ENCODE peak calls at places on chromosomes 7 and 10, in seven cellular contexts. One of them, this sample, is unnamed.

GRCh38 chr7:22013711-22014110 is 68.0 kb upstream of the CDCA7L start:
- DNase-seq in right atrium auricular region: no peak
- DNase-seq in PC-9: no peak
- DNase-seq in K562: no peak
- DNase-seq in cardiac muscle cell: no peak
- DNase-seq in heart left ventricle: no peak
- DNase-seq in ascending aorta: no peak
- DNase-seq in this sample: no peak

GRCh38 chr10:30392564-30392990 is 41.4 kb upstream of the MAP3K8 start:
- DNase-seq in right atrium auricular region: no peak
- DNase-seq in PC-9: no peak
- DNase-seq in K562: peak; percentile 87
- DNase-seq in cardiac muscle cell: peak; percentile 77
- DNase-seq in heart left ventricle: peak; percentile 73
- DNase-seq in ascending aorta: peak; percentile 80
- DNase-seq in this sample: peak; percentile 57

GRCh38 chr10:101007915-101008822 is 8.6 kb downstream of the LZTS2 start:
- DNase-seq in right atrium auricular region: no peak
- DNase-seq in PC-9: no peak
- DNase-seq in K562: no peak
- DNase-seq in cardiac muscle cell: no peak
- DNase-seq in heart left ventricle: no peak
- DNase-seq in ascending aorta: peak; percentile 61
- DNase-seq in this sample: no peak

GRCh38 chr7:124072603-124073324 is 39.9 kb upstream of the TMEM229A start:
- DNase-seq in right atrium auricular region: no peak
- DNase-seq in PC-9: peak; percentile 52
- DNase-seq in K562: no peak
- DNase-seq in cardiac muscle cell: no peak
- DNase-seq in heart left ventricle: no peak
- DNase-seq in ascending aorta: no peak
- DNase-seq in this sample: no peak

GRCh38 chr10:76961841-76962240 is 675.8 kb downstream of the KCNMA1 start:
- DNase-seq in right atrium auricular region: no peak
- DNase-seq in PC-9: no peak
- DNase-seq in K562: no peak
- DNase-seq in cardiac muscle cell: no peak
- DNase-seq in heart left ventricle: no peak
- DNase-seq in ascending aorta: no peak
- DNase-seq in this sample: no peak

GRCh38 chr10:48364659-48365405 is 58.4 kb downstream of the MAPK8 start:
- DNase-seq in right atrium auricular region: no peak
- DNase-seq in PC-9: no peak
- DNase-seq in K562: no peak
- DNase-seq in cardiac muscle cell: no peak
- DNase-seq in heart left ventricle: no peak
- DNase-seq in ascending aorta: no peak
- DNase-seq in this sample: no peak

GRCh38 chr7:20700491-20701231 is 85.2 kb downstream of the ABCB5 start:
- DNase-seq in right atrium auricular region: no peak
- DNase-seq in PC-9: no peak
- DNase-seq in K562: no peak
- DNase-seq in cardiac muscle cell: peak; percentile 22
- DNase-seq in heart left ventricle: no peak
- DNase-seq in ascending aorta: no peak
- DNase-seq in this sample: no peak

GRCh38 chr7:97499204-97499603 is 232.7 kb upstream of the TAC1 start:
- DNase-seq in right atrium auricular region: no peak
- DNase-seq in PC-9: no peak
- DNase-seq in K562: peak; percentile 53
- DNase-seq in cardiac muscle cell: peak; percentile 49
- DNase-seq in heart left ventricle: no peak
- DNase-seq in ascending aorta: no peak
- DNase-seq in this sample: peak; percentile 5

GRCh38 chr7:99504281-99504602 is 220 bp upstream of the ZKSCAN5 start:
- DNase-seq in right atrium auricular region: no peak
- DNase-seq in PC-9: peak; percentile 90
- DNase-seq in K562: no peak
- DNase-seq in cardiac muscle cell: peak; percentile 99
- DNase-seq in heart left ventricle: no peak
- DNase-seq in ascending aorta: no peak
- DNase-seq in this sample: peak; percentile 94

GRCh38 chr7:27095050-27095896 is 527 bp downstream of the HOXA1 start:
- DNase-seq in right atrium auricular region: no peak
- DNase-seq in PC-9: no peak
- DNase-seq in K562: no peak
- DNase-seq in cardiac muscle cell: no peak
- DNase-seq in heart left ventricle: no peak
- DNase-seq in ascending aorta: no peak
- DNase-seq in this sample: no peak

GRCh38 chr10:110008518-110009339 is 945 bp downstream of the ADD3 start:
- DNase-seq in right atrium auricular region: no peak
- DNase-seq in PC-9: peak; percentile 46
- DNase-seq in K562: peak; percentile 49
- DNase-seq in cardiac muscle cell: peak; percentile 42
- DNase-seq in heart left ventricle: peak; percentile 69
- DNase-seq in ascending aorta: peak; percentile 69
- DNase-seq in this sample: no peak

GRCh38 chr7:92843034-92843760 is 6.8 kb upstream of the CDK6 start:
- DNase-seq in right atrium auricular region: no peak
- DNase-seq in PC-9: no peak
- DNase-seq in K562: peak; percentile 21
- DNase-seq in cardiac muscle cell: no peak
- DNase-seq in heart left ventricle: no peak
- DNase-seq in ascending aorta: no peak
- DNase-seq in this sample: no peak

GRCh38 chr7:78279035-78279434 is 480.5 kb downstream of the PHTF2 start:
- DNase-seq in right atrium auricular region: no peak
- DNase-seq in PC-9: no peak
- DNase-seq in K562: no peak
- DNase-seq in cardiac muscle cell: no peak
- DNase-seq in heart left ventricle: no peak
- DNase-seq in ascending aorta: no peak
- DNase-seq in this sample: no peak

GRCh38 chr10:97584060-97584797 is at the start of gene HOGA1:
- DNase-seq in right atrium auricular region: peak; percentile 90
- DNase-seq in PC-9: no peak
- DNase-seq in K562: no peak
- DNase-seq in cardiac muscle cell: peak; percentile 61
- DNase-seq in heart left ventricle: peak; percentile 95
- DNase-seq in ascending aorta: peak; percentile 91
- DNase-seq in this sample: peak; percentile 37

GRCh38 chr10:120634629-120635028 is 177.6 kb downstream of the PLPP4 start:
- DNase-seq in right atrium auricular region: no peak
- DNase-seq in PC-9: no peak
- DNase-seq in K562: peak; percentile 13
- DNase-seq in cardiac muscle cell: peak; percentile 2
- DNase-seq in heart left ventricle: no peak
- DNase-seq in ascending aorta: no peak
- DNase-seq in this sample: peak; percentile 67

GRCh38 chr7:127865466-127865865 is 165.8 kb downstream of the LRRC4 start:
- DNase-seq in right atrium auricular region: no peak
- DNase-seq in PC-9: peak; percentile 50
- DNase-seq in K562: no peak
- DNase-seq in cardiac muscle cell: no peak
- DNase-seq in heart left ventricle: no peak
- DNase-seq in ascending aorta: no peak
- DNase-seq in this sample: no peak

GRCh38 chr7:46559194-46559576 is 638.1 kb upstream of the IGFBP3 start:
- DNase-seq in right atrium auricular region: no peak
- DNase-seq in PC-9: peak; percentile 82
- DNase-seq in K562: no peak
- DNase-seq in cardiac muscle cell: no peak
- DNase-seq in heart left ventricle: no peak
- DNase-seq in ascending aorta: no peak
- DNase-seq in this sample: no peak

GRCh38 chr7:116630932-116631449 is 41.0 kb upstream of the MET start:
- DNase-seq in right atrium auricular region: peak; percentile 74
- DNase-seq in PC-9: no peak
- DNase-seq in K562: peak; percentile 26
- DNase-seq in cardiac muscle cell: no peak
- DNase-seq in heart left ventricle: peak; percentile 71
- DNase-seq in ascending aorta: peak; percentile 80
- DNase-seq in this sample: no peak

GRCh38 chr10:69213601-69214311 is 6.4 kb upstream of the HKDC1 start:
- DNase-seq in right atrium auricular region: no peak
- DNase-seq in PC-9: no peak
- DNase-seq in K562: no peak
- DNase-seq in cardiac muscle cell: no peak
- DNase-seq in heart left ventricle: no peak
- DNase-seq in ascending aorta: peak; percentile 8
- DNase-seq in this sample: no peak

GRCh38 chr7:6107924-6108323 is 76.7 kb downstream of the ANKRD61 start:
- DNase-seq in right atrium auricular region: no peak
- DNase-seq in PC-9: no peak
- DNase-seq in K562: no peak
- DNase-seq in cardiac muscle cell: no peak
- DNase-seq in heart left ventricle: no peak
- DNase-seq in ascending aorta: no peak
- DNase-seq in this sample: no peak

GRCh38 chr10:107025676-107026075 is 138.8 kb downstream of the SORCS1 start:
- DNase-seq in right atrium auricular region: no peak
- DNase-seq in PC-9: no peak
- DNase-seq in K562: peak; percentile 65
- DNase-seq in cardiac muscle cell: peak; percentile 91
- DNase-seq in heart left ventricle: no peak
- DNase-seq in ascending aorta: no peak
- DNase-seq in this sample: no peak

GRCh38 chr7:55569797-55570196 is 2.5 kb downstream of the VOPP1 start:
- DNase-seq in right atrium auricular region: no peak
- DNase-seq in PC-9: no peak
- DNase-seq in K562: no peak
- DNase-seq in cardiac muscle cell: no peak
- DNase-seq in heart left ventricle: no peak
- DNase-seq in ascending aorta: no peak
- DNase-seq in this sample: no peak

GRCh38 chr7:47809387-47809786 is 138.9 kb downstream of the PKD1L1 start:
- DNase-seq in right atrium auricular region: no peak
- DNase-seq in PC-9: no peak
- DNase-seq in K562: no peak
- DNase-seq in cardiac muscle cell: no peak
- DNase-seq in heart left ventricle: no peak
- DNase-seq in ascending aorta: no peak
- DNase-seq in this sample: no peak

DNA sequence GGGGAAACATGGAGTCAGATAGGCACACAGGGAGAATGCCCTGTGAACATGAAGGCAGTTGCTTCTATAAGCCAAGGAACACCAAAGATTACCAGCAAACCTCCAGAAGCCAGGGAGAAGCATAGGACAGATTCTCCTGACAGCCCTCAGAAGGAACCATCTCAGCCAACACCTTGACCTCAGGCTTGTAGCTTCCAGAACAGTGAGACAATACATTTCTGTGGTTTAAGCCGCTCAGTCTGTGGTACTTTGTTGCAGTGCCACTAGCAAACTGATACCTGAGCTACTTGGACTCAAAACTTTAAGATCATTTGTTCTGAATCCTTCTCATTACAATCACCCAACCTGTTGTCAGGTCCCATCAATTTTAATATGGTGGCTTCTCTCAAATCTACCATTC is 31.2 kb downstream of the ABLIM1 start:
- DNase-seq in right atrium auricular region: no peak
- DNase-seq in PC-9: peak; percentile 82
- DNase-seq in K562: no peak
- DNase-seq in cardiac muscle cell: no peak
- DNase-seq in heart left ventricle: no peak
- DNase-seq in ascending aorta: no peak
- DNase-seq in this sample: no peak
- H3K4me1 ChIP-seq in right atrium auricular region: peaks cover 96% of the 10 kb centered on the region
- H3K4me1 ChIP-seq in PC-9: peaks cover 85% of the 10 kb centered on the region
- H3K4me1 ChIP-seq in K562: no peaks in the 10 kb centered on the region
- H3K4me1 ChIP-seq in cardiac muscle cell: peaks cover 47% of the 10 kb centered on the region
- H3K4me1 ChIP-seq in heart left ventricle: peaks cover 25% of the 10 kb centered on the region
- H3K4me1 ChIP-seq in ascending aorta: no peaks in the 10 kb centered on the region
- H3K4me1 ChIP-seq in this sample: peaks cover 3% of the 10 kb centered on the region

GRCh38 chr7:122072924-122073599 is 71.0 kb downstream of the AASS start:
- DNase-seq in right atrium auricular region: no peak
- DNase-seq in PC-9: no peak
- DNase-seq in K562: no peak
- DNase-seq in cardiac muscle cell: no peak
- DNase-seq in heart left ventricle: no peak
- DNase-seq in ascending aorta: no peak
- DNase-seq in this sample: no peak
- H3K27ac ChIP-seq in right atrium auricular region: no peak overlapping the region
- H3K27ac ChIP-seq in PC-9: no peak overlapping the region
- H3K27ac ChIP-seq in K562: no peak overlapping the region
- H3K27ac ChIP-seq in cardiac muscle cell: no peak overlapping the region
- H3K27ac ChIP-seq in heart left ventricle: no peak overlapping the region
- H3K27ac ChIP-seq in ascending aorta: no peak overlapping the region
- H3K27ac ChIP-seq in this sample: no peak overlapping the region

GRCh38 chr10:94080108-94080507 is 86.4 kb downstream of the PLCE1 start:
- DNase-seq in right atrium auricular region: no peak
- DNase-seq in PC-9: no peak
- DNase-seq in K562: no peak
- DNase-seq in cardiac muscle cell: no peak
- DNase-seq in heart left ventricle: no peak
- DNase-seq in ascending aorta: no peak
- DNase-seq in this sample: no peak

GRCh38 chr10:94085766-94086437 is 92.2 kb downstream of the PLCE1 start:
- DNase-seq in right atrium auricular region: no peak
- DNase-seq in PC-9: no peak
- DNase-seq in K562: no peak
- DNase-seq in cardiac muscle cell: no peak
- DNase-seq in heart left ventricle: no peak
- DNase-seq in ascending aorta: no peak
- DNase-seq in this sample: no peak

GRCh38 chr10:94085288-94085687 is 91.6 kb downstream of the PLCE1 start:
- DNase-seq in right atrium auricular region: no peak
- DNase-seq in PC-9: no peak
- DNase-seq in K562: no peak
- DNase-seq in cardiac muscle cell: no peak
- DNase-seq in heart left ventricle: no peak
- DNase-seq in ascending aorta: no peak
- DNase-seq in this sample: no peak

GRCh38 chr10:94083662-94084323 is 90.1 kb downstream of the PLCE1 start:
- DNase-seq in right atrium auricular region: no peak
- DNase-seq in PC-9: no peak
- DNase-seq in K562: no peak
- DNase-seq in cardiac muscle cell: no peak
- DNase-seq in heart left ventricle: no peak
- DNase-seq in ascending aorta: no peak
- DNase-seq in this sample: no peak

GRCh38 chr10:94084344-94084743 is 90.6 kb downstream of the PLCE1 start:
- DNase-seq in right atrium auricular region: no peak
- DNase-seq in PC-9: no peak
- DNase-seq in K562: no peak
- DNase-seq in cardiac muscle cell: no peak
- DNase-seq in heart left ventricle: no peak
- DNase-seq in ascending aorta: no peak
- DNase-seq in this sample: no peak
- H3K4me3 ChIP-seq in right atrium auricular region: no peak overlapping the region
- H3K4me3 ChIP-seq in PC-9: no peak overlapping the region
- H3K4me3 ChIP-seq in K562: no peak overlapping the region
- H3K4me3 ChIP-seq in cardiac muscle cell: no peak overlapping the region
- H3K4me3 ChIP-seq in heart left ventricle: no peak overlapping the region
- H3K4me3 ChIP-seq in ascending aorta: no peak overlapping the region
- H3K4me3 ChIP-seq in this sample: no peak overlapping the region

DNA sequence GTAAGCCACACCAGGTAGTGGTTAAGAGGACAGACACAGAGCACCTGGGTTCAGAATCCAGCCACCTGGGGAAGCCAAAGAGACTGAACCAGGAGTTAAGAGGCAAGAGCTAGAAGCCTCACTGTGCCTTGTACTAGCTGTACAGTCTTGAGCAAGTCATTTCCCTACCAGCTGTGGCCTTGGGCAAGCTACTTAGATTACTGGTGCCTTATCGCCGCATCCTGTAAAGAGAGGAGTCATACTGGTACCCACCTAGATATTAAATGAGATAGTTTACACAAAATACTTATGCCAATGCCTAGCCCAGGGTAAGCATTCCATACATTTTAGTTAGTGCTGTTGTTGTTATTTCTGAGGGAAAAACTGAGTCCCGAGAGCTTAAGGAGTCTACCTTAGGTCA is 47.7 kb downstream of the HABP2 start:
- DNase-seq in right atrium auricular region: no peak
- DNase-seq in PC-9: no peak
- DNase-seq in K562: no peak
- DNase-seq in cardiac muscle cell: no peak
- DNase-seq in heart left ventricle: no peak
- DNase-seq in ascending aorta: no peak
- DNase-seq in this sample: no peak
- H3K4me1 ChIP-seq in right atrium auricular region: no peaks in the 10 kb centered on the region
- H3K4me1 ChIP-seq in PC-9: no peaks in the 10 kb centered on the region
- H3K4me1 ChIP-seq in K562: no peaks in the 10 kb centered on the region
- H3K4me1 ChIP-seq in cardiac muscle cell: no peaks in the 10 kb centered on the region
- H3K4me1 ChIP-seq in heart left ventricle: peaks cover 6% of the 10 kb centered on the region
- H3K4me1 ChIP-seq in ascending aorta: no peaks in the 10 kb centered on the region
- H3K4me1 ChIP-seq in this sample: no peaks in the 10 kb centered on the region

This sample was measured in iPS DF 6.9.